ENCODE peak calls at places on chromosomes 1 and 21, in four cellular contexts. One of them, this sample, is unnamed.

GRCh38 chr1:30744060-30744756 is 13.4 kb downstream of the LAPTM5 start:
- DNase-seq in caudate nucleus: no peak
- DNase-seq in amygdala: no peak
- DNase-seq in activated CD8-positive, alpha-beta memory T cell treated with anti-CD3 and anti-CD28 coated beads for 48 hours: no peak
- DNase-seq in this sample: no peak

GRCh38 chr1:59703918-59704378 is 110.8 kb upstream of the HOOK1 start:
- DNase-seq in caudate nucleus: no peak
- DNase-seq in amygdala: no peak
- DNase-seq in activated CD8-positive, alpha-beta memory T cell treated with anti-CD3 and anti-CD28 coated beads for 48 hours: no peak
- DNase-seq in this sample: no peak

GRCh38 chr1:201089621-201090020 is 22.6 kb downstream of the CACNA1S start:
- DNase-seq in caudate nucleus: no peak
- DNase-seq in amygdala: no peak
- DNase-seq in activated CD8-positive, alpha-beta memory T cell treated with anti-CD3 and anti-CD28 coated beads for 48 hours: no peak
- DNase-seq in this sample: peak

GRCh38 chr1:197787056-197787455 is 11.8 kb upstream of the DENND1B start:
- DNase-seq in caudate nucleus: no peak
- DNase-seq in amygdala: no peak
- DNase-seq in activated CD8-positive, alpha-beta memory T cell treated with anti-CD3 and anti-CD28 coated beads for 48 hours: no peak
- DNase-seq in this sample: no peak

GRCh38 chr1:66330711-66331110 is 203.2 kb upstream of the SGIP1 start:
- DNase-seq in caudate nucleus: no peak
- DNase-seq in amygdala: no peak
- DNase-seq in activated CD8-positive, alpha-beta memory T cell treated with anti-CD3 and anti-CD28 coated beads for 48 hours: no peak
- DNase-seq in this sample: peak

GRCh38 chr21:37368536-37369279 is 2.1 kb downstream of the DYRK1A start:
- DNase-seq in caudate nucleus: no peak
- DNase-seq in amygdala: no peak
- DNase-seq in activated CD8-positive, alpha-beta memory T cell treated with anti-CD3 and anti-CD28 coated beads for 48 hours: no peak
- DNase-seq in this sample: no peak

GRCh38 chr1:235943581-235944114 is 76.9 kb upstream of the LYST start:
- DNase-seq in caudate nucleus: no peak
- DNase-seq in amygdala: no peak
- DNase-seq in activated CD8-positive, alpha-beta memory T cell treated with anti-CD3 and anti-CD28 coated beads for 48 hours: no peak
- DNase-seq in this sample: peak

GRCh38 chr1:216535059-216535458 is 111.8 kb upstream of the USH2A start:
- DNase-seq in caudate nucleus: no peak
- DNase-seq in amygdala: no peak
- DNase-seq in activated CD8-positive, alpha-beta memory T cell treated with anti-CD3 and anti-CD28 coated beads for 48 hours: no peak
- DNase-seq in this sample: no peak

GRCh38 chr1:52631759-52632331 is 1.1 kb upstream of the SHISAL2A start:
- DNase-seq in caudate nucleus: no peak
- DNase-seq in amygdala: no peak
- DNase-seq in activated CD8-positive, alpha-beta memory T cell treated with anti-CD3 and anti-CD28 coated beads for 48 hours: no peak
- DNase-seq in this sample: no peak

GRCh38 chr21:36859744-36860501 is 106.5 kb downstream of the HLCS start:
- DNase-seq in caudate nucleus: no peak
- DNase-seq in amygdala: no peak
- DNase-seq in activated CD8-positive, alpha-beta memory T cell treated with anti-CD3 and anti-CD28 coated beads for 48 hours: no peak
- DNase-seq in this sample: peak

GRCh38 chr1:240801445-240801844 is 189.5 kb upstream of the GREM2 start:
- DNase-seq in caudate nucleus: no peak
- DNase-seq in amygdala: no peak
- DNase-seq in activated CD8-positive, alpha-beta memory T cell treated with anti-CD3 and anti-CD28 coated beads for 48 hours: no peak
- DNase-seq in this sample: no peak

GRCh38 chr1:39877980-39878956 is 5.0 kb downstream of the TRIT1 start:
- DNase-seq in caudate nucleus: no peak
- DNase-seq in amygdala: no peak
- DNase-seq in activated CD8-positive, alpha-beta memory T cell treated with anti-CD3 and anti-CD28 coated beads for 48 hours: no peak
- DNase-seq in this sample: no peak

GRCh38 chr1:151837197-151837596 is 2.4 kb downstream of the C2CD4D start:
- DNase-seq in caudate nucleus: no peak
- DNase-seq in amygdala: no peak
- DNase-seq in activated CD8-positive, alpha-beta memory T cell treated with anti-CD3 and anti-CD28 coated beads for 48 hours: no peak
- DNase-seq in this sample: no peak

GRCh38 chr1:205335692-205336091 is 14.1 kb upstream of the NUAK2 start:
- DNase-seq in caudate nucleus: peak
- DNase-seq in amygdala: no peak
- DNase-seq in activated CD8-positive, alpha-beta memory T cell treated with anti-CD3 and anti-CD28 coated beads for 48 hours: no peak
- DNase-seq in this sample: peak

GRCh38 chr1:155479205-155479604 is 83.4 kb downstream of the ASH1L start:
- DNase-seq in caudate nucleus: no peak
- DNase-seq in amygdala: no peak
- DNase-seq in activated CD8-positive, alpha-beta memory T cell treated with anti-CD3 and anti-CD28 coated beads for 48 hours: no peak
- DNase-seq in this sample: no peak

GRCh38 chr1:179591592-179592580 is at the start of gene TDRD5:
- DNase-seq in caudate nucleus: no peak
- DNase-seq in amygdala: no peak
- DNase-seq in activated CD8-positive, alpha-beta memory T cell treated with anti-CD3 and anti-CD28 coated beads for 48 hours: no peak
- DNase-seq in this sample: no peak

GRCh38 chr1:41728403-41729202 is 190.1 kb downstream of the HIVEP3 start:
- DNase-seq in caudate nucleus: no peak
- DNase-seq in amygdala: no peak
- DNase-seq in activated CD8-positive, alpha-beta memory T cell treated with anti-CD3 and anti-CD28 coated beads for 48 hours: peak
- DNase-seq in this sample: peak

This sample was measured in SJCRH30.